ENCODE peak calls at places on chromosomes 16 and 17, in four cellular contexts. Z, C, E and G are unnamed samples.

GRCh38 chr17:28169621-28170349 is 127.3 kb downstream of the NLK start:
- DNase-seq in C (no peak), E (no peak), Z (no peak), G (no peak)

GRCh38 chr17:81345211-81346089 is 49.8 kb upstream of the BAHCC1 start:
- DNase-seq in Z (peak; percentile 60), E (peak; percentile 91), C (peak; percentile 95), G (peak; percentile 36)

GRCh38 chr17:61410555-61411089 is 11.0 kb downstream of the TBX2 start:
- DNase-seq in Z (peak; percentile 73), C (peak; percentile 91), E (peak; percentile 39), G (no peak)

GRCh38 chr17:17710728-17711541 is 29.7 kb downstream of the RAI1 start:
- DNase-seq in E (peak; percentile 97), C (peak; percentile 95), Z (no peak), G (no peak)

GRCh38 chr17:2138318-2138717 is 83.4 kb downstream of the HIC1 start:
- DNase-seq in C (peak; percentile 34), Z (no peak), E (no peak), G (no peak)

GRCh38 chr16:79707867-79708266 is 107.3 kb upstream of the MAF start:
- DNase-seq in C (no peak), E (peak; percentile 41), Z (no peak), G (no peak)

GRCh38 chr17:14203392-14203791 is 33.3 kb downstream of the CDRT15 start:
- DNase-seq in E (no peak), Z (no peak), C (peak; percentile 24), G (no peak)

GRCh38 chr17:49086649-49087048 is 45.9 kb upstream of the B4GALNT2 start:
- DNase-seq in C (no peak), E (no peak), Z (no peak), G (no peak)

GRCh38 chr17:64218066-64218465 is 45.0 kb downstream of the TEX2 start:
- DNase-seq in Z (no peak), E (no peak), C (no peak), G (peak; percentile 73)

GRCh38 chr17:20926532-20926931 is 116.3 kb downstream of the USP22 start:
- DNase-seq in Z (no peak), C (peak; percentile 58), E (no peak), G (no peak)

GRCh38 chr17:64773836-64774761 is 112.0 kb upstream of the SMURF2 start:
- DNase-seq in C (peak; percentile 88), Z (no peak), E (peak; percentile 97), G (no peak)

GRCh38 chr17:5210853-5211252 is 19.2 kb upstream of the ZNF594 start:
- DNase-seq in Z (no peak), E (no peak), C (no peak), G (peak; percentile 55)

GRCh38 chr17:17820457-17821158 is 16.2 kb downstream of the SREBF1 start:
- DNase-seq in E (no peak), Z (no peak), C (no peak), G (no peak)

GRCh38 chr17:7846765-7847661 is 7.9 kb upstream of the TMEM88 start:
- DNase-seq in E (no peak), Z (no peak), C (no peak), G (no peak)

GRCh38 chr17:82647593-82648164 is 565 bp downstream of the WDR45B start:
- DNase-seq in E (no peak), C (peak; percentile 46), Z (peak; percentile 44), G (peak; percentile 37)

GRCh38 chr16:19118938-19119431 is 5.2 kb downstream of the ITPRIPL2 start:
- DNase-seq in C (peak; percentile 89), Z (no peak), E (no peak), G (peak; percentile 67)

GRCh38 chr17:39002991-39003715 is 36.0 kb upstream of the FBXO47 start:
- DNase-seq in E (no peak), Z (no peak), C (peak; percentile 26), G (no peak)

GRCh38 chr16:50494501-50495491 is 53.4 kb upstream of the NKD1 start:
- DNase-seq in C (no peak), E (no peak), Z (no peak), G (no peak)

GRCh38 chr17:20967776-20968175 is 75.0 kb downstream of the USP22 start:
- DNase-seq in Z (no peak), C (peak; percentile 19), E (no peak), G (no peak)

GRCh38 chr17:42675984-42676423 is 790 bp downstream of the PLEKHH3 start:
- DNase-seq in Z (no peak), C (peak; percentile 74), E (no peak), G (no peak)

GRCh38 chr16:28212532-28212873 is 738 bp upstream of the XPO6 start:
- DNase-seq in E (no peak), Z (no peak), C (peak; percentile 58), G (no peak)

GRCh38 chr16:70396209-70396904 is 42.5 kb downstream of the ST3GAL2 start:
- DNase-seq in C (peak; percentile 37), E (peak; percentile 79), Z (no peak), G (no peak)

GRCh38 chr17:81039854-81040758 is 5.2 kb downstream of the BAIAP2 start:
- DNase-seq in C (peak; percentile 82), E (peak; percentile 85), Z (no peak), G (no peak)

GRCh38 chr17:57988301-57989010 is 402 bp upstream of the VEZF1 start:
- DNase-seq in E (peak; percentile 80), Z (peak; percentile 73), C (peak; percentile 85), G (peak; percentile 57)

GRCh38 chr16:56245197-56245596 is 53.9 kb downstream of the GNAO1 start:
- DNase-seq in E (no peak), C (peak; percentile 91), Z (no peak), G (no peak)

GRCh38 chr17:42748906-42749798 is 4.3 kb upstream of the EZH1 start:
- DNase-seq in Z (no peak), C (no peak), E (no peak), G (no peak)